ENCODE peak calls at places on chromosomes 16 and 17, in four cellular contexts. D is PC-9, A is gastrocnemius medialis, G is cardiac muscle cell. N is an unnamed sample.

GRCh38 chr16:10883004-10883403 is 6.0 kb downstream of the CIITA start:
- DNase-seq in D (peak; percentile 67), A (no peak), G (no peak), N (no peak)

GRCh38 chr17:31593806-31594205 is 202.3 kb downstream of the RAB11FIP4 start:
- DNase-seq in D (peak; percentile 29), A (peak; percentile 78), G (no peak), N (peak; percentile 50)

GRCh38 chr17:73291260-73291801 is 20.5 kb downstream of the CDC42EP4 start:
- DNase-seq in D (peak; percentile 92), A (peak; percentile 73), G (peak; percentile 86), N (no peak)

GRCh38 chr17:64259436-64259835 is 3.6 kb downstream of the TEX2 start:
- DNase-seq in D (no peak), A (no peak), G (no peak), N (no peak)

GRCh38 chr16:10033561-10033960 is 148.7 kb downstream of the GRIN2A start:
- DNase-seq in D (no peak), A (no peak), G (no peak), N (no peak)

GRCh38 chr17:8137645-8138342 is 13.9 kb upstream of the HES7 start:
- DNase-seq in D (no peak), A (peak; percentile 22), G (no peak), N (no peak)

GRCh38 chr16:66458292-66458691 is 31.2 kb downstream of the BEAN1 start:
- DNase-seq in D (no peak), A (no peak), G (no peak), N (no peak)

GRCh38 chr16:30350134-30350871 is 4.8 kb downstream of the CD2BP2 start:
- DNase-seq in D (no peak), A (no peak), G (no peak), N (no peak)

GRCh38 chr16:55331648-55332185 is 7.7 kb downstream of the IRX6 start:
- DNase-seq in D (no peak), A (no peak), G (no peak), N (no peak)

GRCh38 chr17:12917401-12917800 is 100.4 kb downstream of the ELAC2 start:
- DNase-seq in D (no peak), A (no peak), G (no peak), N (no peak)

GRCh38 chr17:42484304-42484703 is 25.6 kb downstream of the ATP6V0A1 start:
- DNase-seq in D (no peak), A (no peak), G (peak; percentile 29), N (no peak)

GRCh38 chr16:52773026-52773425 is 226.1 kb upstream of the TOX3 start:
- DNase-seq in D (no peak), A (no peak), G (no peak), N (no peak)

GRCh38 chr17:77325826-77326581 is 185.2 kb downstream of the SEC14L1 start:
- DNase-seq in D (no peak), A (no peak), G (no peak), N (no peak)

GRCh38 chr17:43341705-43342600 is 56.8 kb upstream of the ARL4D start:
- DNase-seq in D (no peak), A (no peak), G (peak; percentile 47), N (no peak)

GRCh38 chr17:7466644-7467341 is 12.6 kb downstream of the ZBTB4 start:
- DNase-seq in D (no peak), A (peak; percentile 74), G (peak; percentile 73), N (no peak)

GRCh38 chr17:1787301-1787902 is 25.5 kb downstream of the SERPINF1 start:
- DNase-seq in D (peak; percentile 61), A (peak; percentile 94), G (peak; percentile 90), N (peak; percentile 71)

GRCh38 chr17:11026903-11027302 is 189.0 kb upstream of the PIRT start:
- DNase-seq in D (no peak), A (no peak), G (no peak), N (no peak)

GRCh38 chr16:55842369-55843104 is 9.6 kb upstream of the CES1 start:
- DNase-seq in D (peak; percentile 18), A (no peak), G (peak; percentile 63), N (peak; percentile 43)

GRCh38 chr17:67438669-67439068 is 61.6 kb downstream of the PITPNC1 start:
- DNase-seq in D (no peak), A (no peak), G (no peak), N (peak; percentile 42)

GRCh38 chr16:11706180-11706742 is 36.4 kb downstream of the TXNDC11 start:
- DNase-seq in D (no peak), A (peak; percentile 94), G (no peak), N (no peak)

GRCh38 chr17:40035162-40035559 is 19.0 kb downstream of the MED24 start:
- DNase-seq in D (no peak), A (no peak), G (peak; percentile 67), N (peak; percentile 71)

GRCh38 chr17:48374650-48375230 is 55.3 kb downstream of the SKAP1 start:
- DNase-seq in D (peak; percentile 23), A (no peak), G (peak; percentile 6), N (peak; percentile 51)

GRCh38 chr16:23302045-23302956 is at the start of gene SCNN1B:
- DNase-seq in D (peak; percentile 42), A (no peak), G (no peak), N (no peak)

GRCh38 chr17:11996722-11997146 is 541 bp downstream of the ZNF18 start:
- DNase-seq in D (no peak), A (peak; percentile 37), G (peak; percentile 37), N (no peak)

GRCh38 chr16:29745853-29746345 is at the start of gene C16orf54:
- DNase-seq in D (no peak), A (peak; percentile 40), G (no peak), N (no peak)

GRCh38 chr17:79413591-79413990 is 197.3 kb downstream of the RBFOX3 start:
- DNase-seq in D (no peak), A (no peak), G (no peak), N (no peak)

GRCh38 chr17:4711671-4712111 is 1.3 kb downstream of the ARRB2 start:
- DNase-seq in D (no peak), A (peak; percentile 50), G (no peak), N (no peak)

GRCh38 chr17:65488665-65489064 is 72.8 kb downstream of the AXIN2 start:
- DNase-seq in D (no peak), A (no peak), G (no peak), N (no peak)

GRCh38 chr16:66905633-66906539 is 12.8 kb downstream of the CDH16 start:
- DNase-seq in D (peak; percentile 50), A (no peak), G (no peak), N (peak; percentile 66)

GRCh38 chr16:10122546-10122945 is 59.7 kb downstream of the GRIN2A start:
- DNase-seq in D (no peak), A (no peak), G (no peak), N (no peak)

GRCh38 chr17:32757963-32758362 is 119.0 kb downstream of the MYO1D start:
- DNase-seq in D (no peak), A (no peak), G (no peak), N (no peak)

GRCh38 chr16:52547001-52547833 is at the start of gene TOX3:
- DNase-seq in D (no peak), A (no peak), G (no peak), N (peak; percentile 42)

GRCh38 chr16:11142261-11142630 is 113.8 kb downstream of the SOCS1 start:
- DNase-seq in D (no peak), A (peak; percentile 41), G (no peak), N (no peak)

GRCh38 chr17:79461041-79461440 is 149.8 kb downstream of the RBFOX3 start:
- DNase-seq in D (no peak), A (no peak), G (no peak), N (no peak)

GRCh38 chr16:10156111-10156510 is 26.1 kb downstream of the GRIN2A start:
- DNase-seq in D (no peak), A (no peak), G (no peak), N (no peak)

GRCh38 chr16:27291106-27291505 is 22.5 kb upstream of the NSMCE1 start:
- DNase-seq in D (no peak), A (no peak), G (no peak), N (no peak)

GRCh38 chr16:65698943-65699342 is 577.1 kb upstream of the CDH11 start:
- DNase-seq in D (no peak), A (no peak), G (peak; percentile 91), N (no peak)

GRCh38 chr17:75645889-75646625 is 12.8 kb downstream of the SMIM5 start:
- DNase-seq in D (peak; percentile 85), A (no peak), G (no peak), N (no peak)

GRCh38 chr16:66128363-66128725 is 238.1 kb upstream of the CDH5 start:
- DNase-seq in D (no peak), A (no peak), G (peak; percentile 35), N (no peak)

GRCh38 chr16:997440-998051 is 16.0 kb downstream of the SOX8 start:
- DNase-seq in D (peak; percentile 88), A (no peak), G (peak; percentile 12), N (no peak)

GRCh38 chr17:36534117-36534880 is at the start of gene MYO19:
- DNase-seq in D (peak; percentile 66), A (peak; percentile 75), G (peak; percentile 66), N (peak; percentile 75)
- TF ChIP-seq CTCF in D (peak; percentile 79), A (peak; percentile 63), G (peak; percentile 64), N (peak; percentile 71)

GRCh38 chr17:44469676-44470075 is 33.5 kb downstream of the GPATCH8 start:
- DNase-seq in D (no peak), A (no peak), G (no peak), N (no peak)

GRCh38 chr17:44465276-44465675 is 37.9 kb downstream of the GPATCH8 start:
- DNase-seq in D (no peak), A (no peak), G (no peak), N (no peak)

GRCh38 chr17:44466339-44466738 is 36.9 kb downstream of the GPATCH8 start:
- DNase-seq in D (no peak), A (no peak), G (no peak), N (no peak)

GRCh38 chr17:44465897-44466296 is 37.3 kb downstream of the GPATCH8 start:
- DNase-seq in D (no peak), A (no peak), G (no peak), N (no peak)

DNA sequence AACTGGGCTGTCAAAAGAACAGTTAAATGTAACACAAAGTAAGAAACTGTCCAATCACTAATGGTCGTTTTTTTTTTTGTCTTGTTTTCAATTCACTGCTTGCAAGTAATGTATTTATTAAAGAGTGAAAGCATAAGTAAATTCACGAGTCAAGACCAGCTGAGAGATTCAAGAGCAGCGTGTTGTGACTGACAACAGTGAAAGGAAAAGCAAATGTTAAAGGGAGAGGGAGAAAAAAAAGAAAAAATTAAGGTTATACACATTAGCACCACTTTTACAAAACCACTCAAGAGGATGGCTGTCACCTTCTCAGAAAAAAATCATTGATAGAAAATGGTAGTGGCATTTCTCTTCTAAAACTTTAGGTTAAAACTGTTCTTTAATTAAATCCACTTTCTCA is 36.1 kb downstream of the GPATCH8 start:
- DNase-seq in D (no peak), A (no peak), G (no peak), N (no peak)
- H3K4me3 ChIP-seq in D (no peak overlapping the region), A (peak overlapping the region; percentile 7), G (no peak overlapping the region), N (no peak overlapping the region)

GRCh38 chr17:78391051-78391431 is 12.6 kb downstream of the PGS1 start:
- DNase-seq in D (no peak), A (no peak), G (no peak), N (no peak)
- H3K4me1 ChIP-seq in D (peaks cover 21% of the 10 kb centered on the region), A (peaks cover 51% of the 10 kb centered on the region), G (peaks cover 12% of the 10 kb centered on the region), N (no peaks in the 10 kb centered on the region)

GRCh38 chr16:73329363-73330306 is 281.7 kb upstream of the ZFHX3 start:
- DNase-seq in D (no peak), A (no peak), G (no peak), N (peak; percentile 82)
- TF ChIP-seq CTCF in D (no peak), A (no peak), G (no peak), N (peak; percentile 28)

GRCh38 chr17:82884341-82884871 is 44.6 kb upstream of the ZNF750 start:
- DNase-seq in D (no peak), A (no peak), G (peak; percentile 39), N (no peak)
- H3K4me3 ChIP-seq in D (no peak overlapping the region), A (no peak overlapping the region), G (no peak overlapping the region), N (no peak overlapping the region)